ENCODE peak calls at places on chromosomes 16 and 17, in seven cellular contexts. W is activated T-helper 1 cell treated with anti-CD3 and anti-CD28 coated beads, Interleukin-12 subunit alpha, Interleukin-12 subunit beta, Interleukin-2, Interleukin-4 antibody, amounts not matched to agents 30 ng/mL and 10 ng/mL and 1 ng/mL, durations not matched to agents 14 hours and 24 hours and 36 hours; E is Caco-2; F is cardiac fibroblast; Y is hypothalamus; U is CD8-positive, alpha-beta memory T cell; Z is smooth muscle cell of the brain vasculature. J is an unnamed sample.

GRCh38 chr17:65530985-65531507 is 30.4 kb downstream of the AXIN2 start:
- DNase-seq in W (no peak), E (peak; percentile 30), F (peak; percentile 97), Y (no peak), U (no peak), Z (no peak), J (no peak)

GRCh38 chr16:4649744-4650442 is 25.3 kb downstream of the MGRN1 start:
- DNase-seq in W (no peak), E (no peak), F (no peak), Y (no peak), U (no peak), Z (no peak), J (no peak)

GRCh38 chr17:65385071-65385470 is 176.4 kb downstream of the AXIN2 start:
- DNase-seq in W (no peak), E (no peak), F (no peak), Y (no peak), U (no peak), Z (no peak), J (no peak)

GRCh38 chr17:60542066-60542465 is 16.0 kb upstream of the APPBP2 start:
- DNase-seq in W (no peak), E (no peak), F (no peak), Y (no peak), U (no peak), Z (no peak), J (no peak)

GRCh38 chr17:27244481-27245223 is 49.3 kb upstream of the WSB1 start:
- DNase-seq in W (no peak), E (peak; percentile 40), F (peak; percentile 99), Y (no peak), U (no peak), Z (peak; percentile 39), J (no peak)

GRCh38 chr17:82985973-82986372 is 93.4 kb upstream of the METRNL start:
- DNase-seq in W (peak; percentile 57), E (no peak), F (peak; percentile 18), Y (no peak), U (peak; percentile 60), Z (no peak), J (no peak)

GRCh38 chr16:57667526-57668258 is 414 bp upstream of the ADGRG3 start:
- DNase-seq in W (no peak), E (peak; percentile 66), F (no peak), Y (no peak), U (no peak), Z (no peak), J (no peak)

GRCh38 chr17:8004899-8005298 is 2.5 kb downstream of the GUCY2D start:
- DNase-seq in W (no peak), E (no peak), F (peak; percentile 85), Y (no peak), U (no peak), Z (no peak), J (no peak)

GRCh38 chr17:55570360-55570759 is 59.1 kb upstream of the SMIM36 start:
- DNase-seq in W (no peak), E (no peak), F (no peak), Y (no peak), U (no peak), Z (no peak), J (no peak)

GRCh38 chr17:79655672-79656290 is 44.9 kb upstream of the RBFOX3 start:
- DNase-seq in W (no peak), E (no peak), F (no peak), Y (no peak), U (no peak), Z (no peak), J (no peak)

J was measured in stimulated activated naive B cell treated with anti-CD40 and anti-IgM and Interleukin-4, amounts not matched to agents 10 μg/mL and 1 μg/mL and 100 μg/mL, for 72 hours.